ENCODE peak calls at places on chromosome 18, in six cellular contexts. One of them, this sample, is unnamed.

GRCh38 chr18:28995319-28995718 is 818.4 kb upstream of the CDH2 start:
- DNase-seq in endothelial cell of umbilical vein: peak; percentile 23
- DNase-seq in fibroblast of lung: no peak
- DNase-seq in IMR-90: peak; percentile 7
- DNase-seq in caudate nucleus: no peak
- DNase-seq in hepatocyte: no peak
- DNase-seq in this sample: no peak

GRCh38 chr18:25360301-25360899 is 8.4 kb upstream of the ZNF521 start:
- DNase-seq in fibroblast of lung: no peak
- DNase-seq in hepatocyte: no peak
- DNase-seq in endothelial cell of umbilical vein: no peak
- DNase-seq in caudate nucleus: no peak
- DNase-seq in IMR-90: no peak
- DNase-seq in this sample: no peak

GRCh38 chr18:72206814-72207213 is 337.3 kb downstream of the CBLN2 start:
- DNase-seq in hepatocyte: no peak
- DNase-seq in IMR-90: no peak
- DNase-seq in endothelial cell of umbilical vein: no peak
- DNase-seq in caudate nucleus: no peak
- DNase-seq in fibroblast of lung: peak; percentile 2
- DNase-seq in this sample: no peak

GRCh38 chr18:66616523-66616983 is 12.7 kb upstream of the CDH19 start:
- DNase-seq in hepatocyte: peak; percentile 29
- DNase-seq in endothelial cell of umbilical vein: peak; percentile 19
- DNase-seq in caudate nucleus: no peak
- DNase-seq in fibroblast of lung: peak; percentile 7
- DNase-seq in IMR-90: no peak
- DNase-seq in this sample: no peak

GRCh38 chr18:74951165-74951760 is 257.7 kb downstream of the PTGR3 start:
- DNase-seq in fibroblast of lung: peak; percentile 94
- DNase-seq in hepatocyte: peak; percentile 39
- DNase-seq in IMR-90: peak; percentile 99
- DNase-seq in caudate nucleus: no peak
- DNase-seq in endothelial cell of umbilical vein: peak; percentile 98
- DNase-seq in this sample: peak; percentile 89

GRCh38 chr18:49174478-49174877 is 223.7 kb upstream of the SMAD7 start:
- DNase-seq in hepatocyte: peak; percentile 20
- DNase-seq in IMR-90: peak; percentile 79
- DNase-seq in endothelial cell of umbilical vein: no peak
- DNase-seq in caudate nucleus: no peak
- DNase-seq in fibroblast of lung: peak; percentile 69
- DNase-seq in this sample: no peak

GRCh38 chr18:78751664-78752063 is 228.0 kb upstream of the SALL3 start:
- DNase-seq in hepatocyte: no peak
- DNase-seq in fibroblast of lung: no peak
- DNase-seq in caudate nucleus: no peak
- DNase-seq in IMR-90: no peak
- DNase-seq in endothelial cell of umbilical vein: no peak
- DNase-seq in this sample: no peak

GRCh38 chr18:47209166-47209565 is 33.0 kb upstream of the IER3IP1 start:
- DNase-seq in hepatocyte: no peak
- DNase-seq in fibroblast of lung: peak; percentile 2
- DNase-seq in caudate nucleus: no peak
- DNase-seq in IMR-90: no peak
- DNase-seq in endothelial cell of umbilical vein: no peak
- DNase-seq in this sample: no peak

GRCh38 chr18:48743046-48743445 is 204.2 kb downstream of the CTIF start:
- DNase-seq in fibroblast of lung: peak; percentile 68
- DNase-seq in endothelial cell of umbilical vein: no peak
- DNase-seq in hepatocyte: peak; percentile 41
- DNase-seq in caudate nucleus: no peak
- DNase-seq in IMR-90: peak; percentile 71
- DNase-seq in this sample: peak; percentile 94

GRCh38 chr18:24853076-24853475 is 392.6 kb downstream of the HRH4 start:
- DNase-seq in endothelial cell of umbilical vein: no peak
- DNase-seq in hepatocyte: no peak
- DNase-seq in caudate nucleus: no peak
- DNase-seq in fibroblast of lung: no peak
- DNase-seq in IMR-90: no peak
- DNase-seq in this sample: no peak

GRCh38 chr18:77095356-77096030 is 37.1 kb downstream of the MBP start:
- DNase-seq in fibroblast of lung: no peak
- DNase-seq in caudate nucleus: no peak
- DNase-seq in endothelial cell of umbilical vein: no peak
- DNase-seq in IMR-90: no peak
- DNase-seq in hepatocyte: no peak
- DNase-seq in this sample: no peak

GRCh38 chr18:77096936-77097886 is 35.4 kb downstream of the MBP start:
- DNase-seq in IMR-90: no peak
- DNase-seq in fibroblast of lung: no peak
- DNase-seq in endothelial cell of umbilical vein: no peak
- DNase-seq in hepatocyte: no peak
- DNase-seq in caudate nucleus: no peak
- DNase-seq in this sample: no peak

GRCh38 chr18:77093584-77093983 is 39.0 kb downstream of the MBP start:
- DNase-seq in caudate nucleus: no peak
- DNase-seq in hepatocyte: no peak
- DNase-seq in IMR-90: no peak
- DNase-seq in endothelial cell of umbilical vein: no peak
- DNase-seq in fibroblast of lung: no peak
- DNase-seq in this sample: no peak

GRCh38 chr18:77098033-77098432 is 34.5 kb downstream of the MBP start:
- DNase-seq in fibroblast of lung: peak; percentile 57
- DNase-seq in caudate nucleus: no peak
- DNase-seq in hepatocyte: no peak
- DNase-seq in endothelial cell of umbilical vein: no peak
- DNase-seq in IMR-90: peak; percentile 84
- DNase-seq in this sample: no peak

GRCh38 chr18:77096031-77096371 is 36.6 kb downstream of the MBP start:
- DNase-seq in caudate nucleus: no peak
- DNase-seq in endothelial cell of umbilical vein: no peak
- DNase-seq in hepatocyte: no peak
- DNase-seq in fibroblast of lung: no peak
- DNase-seq in IMR-90: no peak
- DNase-seq in this sample: no peak
- H3K27ac ChIP-seq in caudate nucleus: no peak overlapping the region
- H3K27ac ChIP-seq in endothelial cell of umbilical vein: no peak overlapping the region
- H3K27ac ChIP-seq in hepatocyte: no peak overlapping the region
- H3K27ac ChIP-seq in fibroblast of lung: no peak overlapping the region
- H3K27ac ChIP-seq in IMR-90: no peak overlapping the region
- H3K27ac ChIP-seq in this sample: no peak overlapping the region

DNA sequence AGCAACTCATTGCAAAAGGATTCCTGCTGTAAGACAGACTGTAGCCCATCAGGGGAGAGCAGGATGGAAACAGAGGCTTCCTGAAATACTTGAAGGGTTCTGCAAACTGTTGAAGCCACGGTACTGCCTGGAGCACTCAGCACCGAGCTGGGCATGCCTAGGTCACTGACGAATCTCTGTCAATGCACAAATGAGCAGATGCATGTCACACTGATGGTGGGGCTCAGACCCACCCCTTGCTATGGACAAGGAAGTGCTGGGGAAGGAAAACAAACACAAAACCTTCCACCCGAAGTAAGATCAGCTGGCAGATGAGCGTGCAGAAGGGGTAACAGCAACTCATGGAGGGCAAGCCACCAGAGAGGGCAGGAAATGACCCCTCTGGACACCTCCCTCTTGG is 136.7 kb downstream of the BCL2 start:
- DNase-seq in hepatocyte: no peak
- DNase-seq in endothelial cell of umbilical vein: no peak
- DNase-seq in caudate nucleus: no peak
- DNase-seq in IMR-90: no peak
- DNase-seq in fibroblast of lung: no peak
- DNase-seq in this sample: no peak
- H3K27ac ChIP-seq in hepatocyte: peak overlapping the region; percentile 72
- H3K27ac ChIP-seq in endothelial cell of umbilical vein: no peak overlapping the region
- H3K27ac ChIP-seq in caudate nucleus: no peak overlapping the region
- H3K27ac ChIP-seq in IMR-90: no peak overlapping the region
- H3K27ac ChIP-seq in fibroblast of lung: no peak overlapping the region
- H3K27ac ChIP-seq in this sample: no peak overlapping the region

DNA sequence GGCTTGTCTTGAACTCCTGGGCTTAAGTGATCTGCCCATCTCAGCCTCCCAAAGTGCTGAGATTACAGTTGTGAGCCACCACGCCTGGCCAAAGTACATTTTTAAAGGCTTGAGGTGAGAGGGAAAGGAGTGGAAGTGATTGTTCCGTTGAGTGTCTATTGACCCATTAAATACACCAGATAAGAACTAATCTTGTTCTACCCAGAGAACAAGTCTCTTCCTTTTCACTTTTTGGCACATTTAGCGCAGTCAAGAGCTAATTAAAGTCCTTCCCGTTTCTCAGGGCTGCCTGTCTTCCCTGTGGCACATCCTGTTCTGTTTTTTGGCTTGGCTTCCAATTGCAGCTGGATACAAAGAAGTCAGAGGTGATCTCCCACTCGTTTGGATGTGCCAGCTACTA is 172.3 kb downstream of the ALPK2 start:
- DNase-seq in hepatocyte: no peak
- DNase-seq in caudate nucleus: no peak
- DNase-seq in IMR-90: no peak
- DNase-seq in fibroblast of lung: no peak
- DNase-seq in endothelial cell of umbilical vein: peak; percentile 15
- DNase-seq in this sample: peak; percentile 62
- H3K27ac ChIP-seq in hepatocyte: no peak overlapping the region
- H3K27ac ChIP-seq in caudate nucleus: no peak overlapping the region
- H3K27ac ChIP-seq in IMR-90: no peak overlapping the region
- H3K27ac ChIP-seq in fibroblast of lung: no peak overlapping the region
- H3K27ac ChIP-seq in endothelial cell of umbilical vein: no peak overlapping the region
- H3K27ac ChIP-seq in this sample: no peak overlapping the region

GRCh38 chr18:34773961-34774754 is 64.1 kb downstream of the DTNA start:
- DNase-seq in IMR-90: peak; percentile 64
- DNase-seq in fibroblast of lung: peak; percentile 76
- DNase-seq in hepatocyte: peak; percentile 18
- DNase-seq in endothelial cell of umbilical vein: peak; percentile 83
- DNase-seq in caudate nucleus: no peak
- DNase-seq in this sample: no peak

GRCh38 chr18:34772887-34773286 is 62.8 kb downstream of the DTNA start:
- DNase-seq in fibroblast of lung: peak; percentile 64
- DNase-seq in caudate nucleus: no peak
- DNase-seq in endothelial cell of umbilical vein: peak; percentile 29
- DNase-seq in hepatocyte: no peak
- DNase-seq in IMR-90: peak; percentile 79
- DNase-seq in this sample: no peak

GRCh38 chr18:34767601-34768027 is 57.5 kb downstream of the DTNA start:
- DNase-seq in fibroblast of lung: peak; percentile 91
- DNase-seq in caudate nucleus: no peak
- DNase-seq in IMR-90: peak; percentile 97
- DNase-seq in endothelial cell of umbilical vein: peak; percentile 73
- DNase-seq in hepatocyte: no peak
- DNase-seq in this sample: peak; percentile 27

GRCh38 chr18:34771958-34772357 is 61.9 kb downstream of the DTNA start:
- DNase-seq in hepatocyte: no peak
- DNase-seq in caudate nucleus: no peak
- DNase-seq in IMR-90: peak; percentile 35
- DNase-seq in endothelial cell of umbilical vein: no peak
- DNase-seq in fibroblast of lung: no peak
- DNase-seq in this sample: peak; percentile 6

GRCh38 chr18:34773378-34773777 is 63.3 kb downstream of the DTNA start:
- DNase-seq in fibroblast of lung: peak; percentile 49
- DNase-seq in hepatocyte: no peak
- DNase-seq in caudate nucleus: no peak
- DNase-seq in IMR-90: peak; percentile 52
- DNase-seq in endothelial cell of umbilical vein: peak; percentile 59
- DNase-seq in this sample: peak; percentile 68
- H3K27ac ChIP-seq in fibroblast of lung: no peak overlapping the region
- H3K27ac ChIP-seq in hepatocyte: no peak overlapping the region
- H3K27ac ChIP-seq in caudate nucleus: no peak overlapping the region
- H3K27ac ChIP-seq in IMR-90: no peak overlapping the region
- H3K27ac ChIP-seq in endothelial cell of umbilical vein: peak overlapping the region; percentile 71
- H3K27ac ChIP-seq in this sample: peak overlapping the region; percentile 67

GRCh38 chr18:50340078-50340477 is 34.8 kb upstream of the SKA1 start:
- DNase-seq in IMR-90: no peak
- DNase-seq in caudate nucleus: no peak
- DNase-seq in fibroblast of lung: no peak
- DNase-seq in hepatocyte: no peak
- DNase-seq in endothelial cell of umbilical vein: no peak
- DNase-seq in this sample: no peak
- H3K27ac ChIP-seq in IMR-90: no peak overlapping the region
- H3K27ac ChIP-seq in caudate nucleus: no peak overlapping the region
- H3K27ac ChIP-seq in fibroblast of lung: no peak overlapping the region
- H3K27ac ChIP-seq in hepatocyte: no peak overlapping the region
- H3K27ac ChIP-seq in endothelial cell of umbilical vein: no peak overlapping the region
- H3K27ac ChIP-seq in this sample: no peak overlapping the region